ENCODE peak calls at places on chromosomes 7 and 10, in four cellular contexts. D, E, S and U are unnamed samples.
A peak's percentile ranks its signal among the peaks of the same experiment; 100 is the strongest.

GRCh38 chr7:69166979-69167516 is 431.2 kb upstream of the AUTS2 start:
- DNase-seq in D (no peak), E (no peak), S (no peak), U (no peak)

GRCh38 chr7:122059516-122059915 is 84.5 kb downstream of the AASS start:
- DNase-seq in S (no peak), E (no peak), D (no peak), U (no peak)

GRCh38 chr10:101827919-101828600 is 9.8 kb upstream of the OGA start:
- DNase-seq in D (no peak), S (no peak), E (no peak), U (no peak)

GRCh38 chr7:24318326-24318725 is 34.3 kb downstream of the NPY start:
- DNase-seq in D (peak; percentile 25), S (no peak), E (no peak), U (no peak)

GRCh38 chr7:27651702-27652101 is 11.0 kb downstream of the HIBADH start:
- DNase-seq in S (no peak), D (no peak), E (no peak), U (no peak)

GRCh38 chr10:114708717-114709352 is 50.8 kb upstream of the ABLIM1 start:
- DNase-seq in E (peak; percentile 33), D (peak; percentile 64), S (no peak), U (peak; percentile 67)

GRCh38 chr10:46556515-46557318 is at the start of gene GPRIN2:
- DNase-seq in D (peak; percentile 76), S (no peak), E (peak; percentile 74), U (no peak)

GRCh38 chr7:28149291-28150101 is 31.1 kb downstream of the JAZF1 start:
- DNase-seq in E (no peak), S (no peak), D (no peak), U (peak; percentile 36)

GRCh38 chr10:14945097-14945496 is 8.8 kb downstream of the DCLRE1C start:
- DNase-seq in E (no peak), D (no peak), S (no peak), U (no peak)

GRCh38 chr10:44974628-44975431 is 3.8 kb downstream of the DEPP1 start:
- DNase-seq in E (peak; percentile 66), D (peak; percentile 83), S (no peak), U (peak; percentile 90)

GRCh38 chr7:132771301-132771730 is 195.0 kb upstream of the PLXNA4 start:
- DNase-seq in E (no peak), S (no peak), D (no peak), U (no peak)

GRCh38 chr7:108094375-108094774 is 35.8 kb downstream of the LAMB4 start:
- DNase-seq in S (no peak), D (no peak), E (no peak), U (peak; percentile 17)

GRCh38 chr10:96747734-96748550 is 27.6 kb upstream of the PIK3AP1 start:
- DNase-seq in E (peak; percentile 18), S (no peak), D (no peak), U (no peak)

GRCh38 chr7:108455524-108455832 is 758 bp downstream of the NRCAM start:
- DNase-seq in S (no peak), D (peak; percentile 40), E (no peak), U (no peak)

GRCh38 chr10:17410907-17411306 is 43.5 kb downstream of the ST8SIA6 start:
- DNase-seq in S (no peak), D (no peak), E (no peak), U (no peak)

GRCh38 chr10:126638542-126638941 is 32.0 kb downstream of the C10orf90 start:
- DNase-seq in E (no peak), S (no peak), D (no peak), U (no peak)
- H3K27ac ChIP-seq in E (no peak overlapping the region), S (no peak overlapping the region), D (no peak overlapping the region), U (no peak overlapping the region)

GRCh38 chr10:124030711-124031110 is 62.7 kb downstream of the CHST15 start:
- DNase-seq in D (no peak), E (no peak), S (no peak), U (no peak)
- H3K27ac ChIP-seq in D (no peak overlapping the region), E (no peak overlapping the region), S (no peak overlapping the region), U (no peak overlapping the region)

GRCh38 chr10:61964059-61964709 is 62.7 kb downstream of the ARID5B start:
- DNase-seq in E (no peak), D (no peak), S (no peak), U (no peak)
- H3K27ac ChIP-seq in E (no peak overlapping the region), D (peak overlapping the region; percentile 88), S (no peak overlapping the region), U (no peak overlapping the region)

GRCh38 chr10:88949912-88950664 is 2.5 kb downstream of the ACTA2 start:
- DNase-seq in S (peak; percentile 39), D (no peak), E (no peak), U (peak; percentile 13)
- H3K27ac ChIP-seq in S (peak overlapping the region; percentile 94), D (peak overlapping the region; percentile 85), E (no peak overlapping the region), U (no peak overlapping the region)

GRCh38 chr10:35470967-35471366 is 134.2 kb upstream of the GJD4 start:
- DNase-seq in E (no peak), S (no peak), D (no peak), U (no peak)
- H3K27ac ChIP-seq in E (no peak overlapping the region), S (no peak overlapping the region), D (no peak overlapping the region), U (no peak overlapping the region)

DNA sequence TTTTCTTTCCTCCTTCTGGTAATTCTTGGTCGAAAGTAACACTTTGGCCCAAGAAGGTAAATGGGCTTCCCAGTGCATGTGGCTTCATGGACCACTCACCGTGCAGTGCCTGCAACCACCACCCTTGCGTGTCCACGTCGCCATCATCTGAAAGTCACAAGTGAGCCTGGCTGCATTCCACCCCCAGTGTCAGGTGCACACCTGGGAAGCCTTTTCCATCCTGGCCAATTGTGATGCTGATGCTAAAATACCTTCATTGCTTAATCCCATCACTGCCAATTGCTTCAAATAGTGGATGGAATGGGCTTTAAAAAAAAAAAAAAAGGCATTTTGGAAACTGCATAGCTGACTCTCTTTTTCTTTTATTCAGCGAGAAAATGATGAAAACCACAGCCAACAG is 228.9 kb downstream of the ARHGAP21 start:
- DNase-seq in D (no peak), S (no peak), E (no peak), U (no peak)
- H3K27ac ChIP-seq in D (no peak overlapping the region), S (no peak overlapping the region), E (no peak overlapping the region), U (no peak overlapping the region)

GRCh38 chr7:139043823-139044812 is 8.3 kb upstream of the ZC3HAV1L start:
- DNase-seq in S (no peak), D (no peak), E (peak; percentile 27), U (peak; percentile 21)
- H3K27ac ChIP-seq in S (no peak overlapping the region), D (no peak overlapping the region), E (no peak overlapping the region), U (no peak overlapping the region)

GRCh38 chr7:155602156-155602555 is 42.3 kb upstream of the RBM33 start:
- DNase-seq in E (no peak), S (no peak), D (no peak), U (no peak)

GRCh38 chr7:155603190-155603857 is 41.1 kb upstream of the RBM33 start:
- DNase-seq in E (no peak), S (no peak), D (no peak), U (no peak)

GRCh38 chr7:155602750-155603149 is 41.7 kb upstream of the RBM33 start:
- DNase-seq in S (no peak), E (no peak), D (no peak), U (no peak)

GRCh38 chr7:155603858-155604503 is 40.5 kb upstream of the RBM33 start:
- DNase-seq in S (no peak), E (no peak), D (no peak), U (no peak)

DNA sequence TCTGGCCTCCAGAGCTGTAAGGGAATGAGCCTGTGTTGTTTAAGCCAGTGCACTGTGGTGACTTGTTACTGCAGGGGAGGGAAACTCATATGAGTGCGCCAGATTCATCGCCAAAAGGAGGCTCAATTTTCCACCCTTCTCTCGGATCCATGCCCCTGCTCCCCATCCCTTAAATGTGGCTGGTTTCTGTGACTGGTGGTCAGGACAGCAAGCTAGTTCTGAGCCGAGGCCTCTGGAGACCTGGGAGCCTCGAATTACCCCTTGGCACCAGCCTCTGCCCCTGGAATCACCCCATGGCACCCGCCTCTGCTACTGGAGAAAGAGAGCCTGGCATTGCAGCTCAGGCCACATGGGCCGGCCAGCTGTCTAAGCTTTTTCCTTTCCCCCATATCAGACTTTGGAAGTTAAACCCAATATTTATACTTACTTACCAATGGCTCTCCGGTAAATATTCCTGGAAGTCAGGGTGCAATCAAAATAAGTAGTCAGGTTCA is 39.9 kb upstream of the RBM33 start:
- DNase-seq in S (no peak), E (no peak), D (no peak), U (no peak)
- H3K27ac ChIP-seq in S (no peak overlapping the region), E (no peak overlapping the region), D (no peak overlapping the region), U (no peak overlapping the region)